ENCODE peak calls at places on chromosome 21, in eight cellular contexts. X is endothelial cell, D is pancreas, J is fibroblast of mammary gland, M is WTC11, Y is epithelial cell of proximal tubule, R is Panc1, B is esophagus squamous epithelium. W is an unnamed sample.

GRCh38 chr21:40074710-40075109 is 207.5 kb downstream of the PCP4 start:
- DNase-seq in R (no peak), J (no peak), M (no peak), Y (no peak), B (no peak), X (no peak), D (no peak), W (no peak)

GRCh38 chr21:19523731-19524130 is 1120.1 kb upstream of the TMPRSS15 start:
- DNase-seq in J (peak; percentile 2), Y (no peak), D (no peak), R (no peak), X (no peak), M (no peak), B (no peak), W (no peak)

GRCh38 chr21:45253180-45253579 is 34.5 kb downstream of the POFUT2 start:
- DNase-seq in X (no peak), B (no peak), Y (no peak), M (no peak), J (no peak), D (no peak), R (no peak), W (no peak)

GRCh38 chr21:33915368-33916199 is at the start of gene ATP5PO:
- DNase-seq in J (peak; percentile 98), Y (peak; percentile 81), R (peak; percentile 90), B (peak; percentile 83), X (peak; percentile 96), D (peak; percentile 96), M (peak; percentile 96), W (peak; percentile 95)

GRCh38 chr21:28016571-28016970 is 976.1 kb downstream of the LTN1 start:
- DNase-seq in X (no peak), B (no peak), Y (no peak), R (no peak), D (no peak), M (no peak), J (no peak), W (no peak)

GRCh38 chr21:42611852-42612251 is 41.6 kb upstream of the PDE9A start:
- DNase-seq in B (no peak), R (no peak), X (no peak), D (no peak), M (no peak), J (no peak), Y (no peak), W (no peak)

GRCh38 chr21:18155508-18156193 is 89.0 kb upstream of the CHODL start:
- DNase-seq in M (no peak), X (no peak), B (no peak), D (no peak), R (no peak), J (no peak), Y (no peak), W (no peak)

GRCh38 chr21:41763398-41763931 is 3.4 kb downstream of the RIPK4 start:
- DNase-seq in M (peak; percentile 46), X (no peak), R (no peak), Y (no peak), B (no peak), J (no peak), D (no peak), W (no peak)

GRCh38 chr21:44924611-44925010 is 3.9 kb upstream of the ITGB2 start:
- DNase-seq in M (no peak), B (no peak), Y (no peak), J (no peak), R (no peak), D (no peak), X (no peak), W (no peak)

GRCh38 chr21:42337276-42337675 is 13.5 kb downstream of the TFF2 start:
- DNase-seq in X (no peak), M (no peak), D (no peak), Y (no peak), R (no peak), B (no peak), J (no peak), W (no peak)

GRCh38 chr21:33334824-33335223 is 10.1 kb downstream of the IFNAR1 start:
- DNase-seq in M (no peak), X (no peak), D (no peak), B (no peak), J (no peak), Y (no peak), R (no peak), W (no peak)

GRCh38 chr21:38930838-38931237 is 125.1 kb downstream of the ETS2 start:
- DNase-seq in D (no peak), J (peak; percentile 77), R (no peak), X (no peak), Y (no peak), B (no peak), M (no peak), W (no peak)

GRCh38 chr21:28518620-28519019 is 474.1 kb downstream of the LTN1 start:
- DNase-seq in Y (no peak), R (no peak), X (no peak), J (peak; percentile 40), B (no peak), M (no peak), D (no peak), W (no peak)

GRCh38 chr21:43196789-43197188 is 28.0 kb downstream of the CRYAA start:
- DNase-seq in M (peak; percentile 3), X (no peak), D (no peak), Y (no peak), B (no peak), R (no peak), J (peak; percentile 32), W (no peak)

GRCh38 chr21:44572959-44573583 is 458 bp upstream of the KRTAP10-4 start:
- DNase-seq in Y (no peak), R (no peak), J (no peak), B (no peak), D (no peak), X (no peak), M (no peak), W (no peak)

GRCh38 chr21:30206551-30207251 is 9.2 kb downstream of the CLDN8 start:
- DNase-seq in J (peak; percentile 62), R (no peak), X (no peak), D (no peak), Y (no peak), B (no peak), M (no peak), W (no peak)

GRCh38 chr21:26939532-26940181 is 27.2 kb downstream of the ADAMTS5 start:
- DNase-seq in M (no peak), X (no peak), R (no peak), J (peak; percentile 88), D (peak; percentile 8), B (no peak), Y (no peak), W (no peak)

GRCh38 chr21:42439284-42440186 is 35.8 kb downstream of the UBASH3A start:
- DNase-seq in D (no peak), X (no peak), Y (no peak), R (no peak), J (peak; percentile 3), M (no peak), B (no peak), W (no peak)

GRCh38 chr21:28550057-28550825 is 442.4 kb downstream of the LTN1 start:
- DNase-seq in M (no peak), B (no peak), D (no peak), J (peak; percentile 28), Y (no peak), X (no peak), R (no peak), W (no peak)

DNA sequence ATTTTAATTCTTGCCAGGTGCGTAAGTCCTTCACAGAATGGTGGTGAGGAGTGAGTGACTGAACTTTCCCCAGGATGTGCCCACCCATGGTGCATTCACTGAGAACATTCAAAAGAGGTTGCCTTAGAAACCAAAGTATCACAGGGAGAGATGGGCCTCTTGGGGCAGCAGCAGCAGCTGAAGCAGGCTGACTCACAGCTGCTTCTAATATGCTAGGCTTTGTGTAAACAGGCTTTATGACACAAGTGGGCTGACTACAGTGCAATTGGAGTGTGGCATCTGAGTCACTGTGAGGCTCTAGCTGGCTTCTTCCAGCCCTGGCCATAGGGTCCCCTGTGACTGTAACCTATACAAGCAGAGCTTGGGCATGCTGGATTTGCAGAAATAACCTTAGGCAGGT is 12.6 kb downstream of the PIGP start:
- DNase-seq in B (no peak), Y (peak; percentile 68), R (peak; percentile 83), J (peak; percentile 99), X (no peak), M (no peak), D (no peak), W (peak; percentile 16)
- TF ChIP-seq CTCF in B (no peak), Y (peak; percentile 27), R (no peak), J (peak; percentile 26), X (no peak), M (no peak), D (no peak), W (no peak)

GRCh38 chr21:31659286-31660133 is at the start of gene SOD1:
- DNase-seq in J (peak; percentile 87), D (peak; percentile 90), R (peak; percentile 36), M (peak; percentile 92), X (peak; percentile 93), Y (peak; percentile 31), B (peak; percentile 80), W (peak; percentile 93)
- TF ChIP-seq CTCF in J (no peak), D (no peak), R (no peak), M (no peak), X (no peak), Y (no peak), B (peak; percentile 47), W (no peak)

DNA sequence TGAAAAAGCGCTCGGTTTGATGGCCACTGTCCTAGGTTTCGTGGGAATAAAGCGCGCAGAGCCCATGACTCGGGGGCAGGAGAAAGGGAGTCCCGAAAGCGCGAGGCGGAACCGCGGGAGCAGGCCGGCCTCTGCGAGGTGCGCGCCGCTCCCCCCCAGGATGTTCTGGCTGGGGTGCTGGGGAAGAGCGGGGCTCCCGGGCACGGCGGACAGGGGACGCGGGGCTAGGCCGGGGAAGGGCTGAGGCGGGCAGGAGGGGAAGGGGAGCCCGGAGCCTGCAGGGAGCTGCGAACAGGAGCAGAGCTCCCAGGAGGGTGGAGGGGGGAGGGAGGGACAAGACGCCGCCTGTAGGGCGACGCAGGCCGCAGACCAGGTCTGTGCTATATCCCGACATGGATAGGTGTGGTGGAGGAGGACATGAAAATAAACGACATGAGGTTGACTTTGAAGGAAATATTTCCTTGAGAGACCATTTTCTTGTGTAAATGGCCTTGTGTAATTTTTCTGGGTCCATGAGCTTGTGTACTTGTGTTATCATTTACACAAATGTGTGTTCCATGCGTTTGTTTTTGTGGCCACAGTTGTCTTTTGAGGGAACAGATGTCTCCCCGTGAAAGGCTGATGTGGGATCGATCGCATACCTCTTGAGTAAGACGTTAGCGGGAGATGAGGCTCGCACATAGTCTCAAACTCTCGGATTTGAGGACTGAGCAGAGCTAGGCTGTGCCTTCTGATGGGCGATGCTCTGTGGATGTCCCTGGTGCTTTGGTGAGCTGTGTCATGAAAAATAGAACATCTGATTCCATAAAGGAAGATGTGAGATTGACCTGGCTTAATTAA is 1.3 kb downstream of the PCNT start:
- DNase-seq in R (no peak), B (no peak), D (peak; percentile 27), J (peak; percentile 40), M (peak; percentile 70), X (peak; percentile 61), Y (no peak), W (peak; percentile 45)
- TF ChIP-seq CTCF in R (peak; percentile 8), B (no peak), D (no peak), J (peak; percentile 31), M (no peak), X (no peak), Y (peak; percentile 41), W (peak; percentile 51)

DNA sequence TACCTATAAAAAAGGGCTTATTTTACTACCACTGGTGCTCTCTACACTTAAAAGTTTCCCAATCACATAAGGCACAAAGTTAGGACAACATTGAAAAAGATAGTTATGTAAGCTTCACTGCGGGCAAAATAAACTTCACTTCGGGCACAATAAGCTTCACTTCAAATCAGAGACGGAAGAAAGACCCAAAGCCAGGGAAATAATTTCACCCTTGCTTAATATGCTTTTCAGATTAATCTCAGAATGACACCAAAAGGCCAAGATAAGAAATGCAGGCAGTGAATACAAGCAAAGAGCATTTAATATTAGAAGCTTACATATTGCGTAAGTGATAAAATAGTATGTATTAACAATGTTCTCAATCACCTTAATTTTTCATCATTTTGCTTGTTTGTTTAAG is 444.2 kb downstream of the SETD4 start:
- DNase-seq in J (peak; percentile 80), R (no peak), D (no peak), X (no peak), Y (no peak), B (no peak), M (no peak), W (no peak)
- TF ChIP-seq CTCF in J (peak; percentile 66), R (peak; percentile 24), D (no peak), X (no peak), Y (peak; percentile 40), B (peak; percentile 45), M (no peak), W (peak; percentile 30)